ENCODE peak calls at places on chromosomes 7 and 10, in four cellular contexts. K is pancreas, C is tibial nerve, G is H9. B is an unnamed sample. For H3K4me1, the result is how much of the 10 kb centered on the place peaks cover.

GRCh38 chr7:48274662-48275061 is 103.4 kb downstream of the ABCA13 start:
- DNase-seq in C (no peak), K (no peak), G (no peak), B (no peak)

GRCh38 chr7:142110638-142111037 is 880 bp upstream of the MGAM2 start:
- DNase-seq in G (no peak), K (no peak), C (no peak), B (no peak)

GRCh38 chr7:130878785-130879184 is 144.8 kb upstream of the KLF14 start:
- DNase-seq in K (no peak), C (no peak), G (no peak), B (no peak)

GRCh38 chr7:54664235-54665228 is 94.5 kb downstream of the SEC61G start:
- DNase-seq in C (no peak), K (peak), G (peak), B (peak)

GRCh38 chr7:42219447-42219846 is 17.6 kb downstream of the GLI3 start:
- DNase-seq in K (no peak), G (no peak), C (peak), B (no peak)

GRCh38 chr10:28975891-28976471 is 298.7 kb downstream of the BAMBI start:
- DNase-seq in G (no peak), K (no peak), C (no peak), B (no peak)

GRCh38 chr7:89474456-89474855 is 678.9 kb upstream of the TEX47 start:
- DNase-seq in C (no peak), K (no peak), G (no peak), B (no peak)

GRCh38 chr10:28532223-28532508 is 752 bp upstream of the WAC start:
- DNase-seq in G (no peak), K (no peak), C (peak), B (no peak)

GRCh38 chr7:134695321-134695860 is 48.7 kb downstream of the BPGM start:
- DNase-seq in K (no peak), C (no peak), G (no peak), B (no peak)

GRCh38 chr10:115851689-115852088 is 421.3 kb downstream of the GFRA1 start:
- DNase-seq in G (no peak), C (no peak), K (no peak), B (no peak)

GRCh38 chr7:15989194-15989593 is 302.7 kb upstream of the MEOX2 start:
- DNase-seq in C (no peak), K (no peak), G (no peak), B (no peak)

GRCh38 chr10:94274142-94274787 is 88.5 kb downstream of the NOC3L start:
- DNase-seq in G (no peak), K (no peak), C (peak), B (peak)

GRCh38 chr7:109663806-109664205 is 1094.1 kb downstream of the DNAJB9 start:
- DNase-seq in G (no peak), C (no peak), K (no peak), B (no peak)

GRCh38 chr7:135846339-135846738 is 97.7 kb upstream of the FAM180A start:
- DNase-seq in G (no peak), C (no peak), K (no peak), B (no peak)
- TF ChIP-seq CTCF in G (no peak), C (no peak), K (no peak), B (no peak)

DNA sequence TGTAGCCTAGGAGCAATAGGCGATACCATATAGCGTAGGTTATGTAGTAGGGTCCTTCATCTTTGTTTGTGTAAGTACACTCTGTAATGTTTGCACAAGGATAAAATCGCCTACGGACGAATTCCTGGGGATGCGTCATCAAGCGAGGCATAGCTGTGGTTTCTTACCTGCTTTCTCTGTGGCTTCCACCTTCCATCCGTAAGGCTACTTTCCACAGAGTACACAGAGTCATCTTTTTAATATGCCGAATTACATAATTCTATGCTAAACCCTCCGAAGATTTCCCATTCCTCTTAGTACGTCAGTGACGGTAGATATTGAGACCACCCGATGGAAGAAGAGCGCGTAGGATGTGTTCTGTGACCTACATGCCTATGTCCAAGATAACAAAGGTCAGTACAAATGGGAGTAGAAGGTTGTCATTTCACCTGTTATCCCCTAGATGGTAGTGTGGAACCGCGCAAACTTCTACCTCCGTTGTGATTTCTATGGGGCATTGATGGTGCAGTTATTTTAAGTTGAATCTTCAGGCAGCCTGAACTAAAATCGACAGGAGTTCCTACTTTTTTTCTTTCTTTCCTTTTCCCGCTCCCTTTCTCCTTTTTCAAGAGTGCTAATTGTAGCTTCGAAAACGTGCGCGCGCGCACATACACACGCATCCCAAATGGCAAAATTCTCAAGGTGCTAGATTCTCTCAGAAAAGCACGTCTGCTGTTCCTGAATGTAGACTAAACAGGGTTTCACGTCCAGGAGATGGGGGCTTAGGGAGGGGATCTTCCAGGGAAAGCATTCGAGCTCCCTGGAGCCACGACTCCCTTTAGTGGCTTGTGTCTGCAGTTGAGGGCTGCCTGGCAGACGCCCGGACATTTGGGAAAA is 111.7 kb upstream of the MBL2 start:
- DNase-seq in G (peak), K (peak), C (peak), B (no peak)
- H3K4me1 ChIP-seq in G (under half), K (under half), C (under half), B (under half)

DNA sequence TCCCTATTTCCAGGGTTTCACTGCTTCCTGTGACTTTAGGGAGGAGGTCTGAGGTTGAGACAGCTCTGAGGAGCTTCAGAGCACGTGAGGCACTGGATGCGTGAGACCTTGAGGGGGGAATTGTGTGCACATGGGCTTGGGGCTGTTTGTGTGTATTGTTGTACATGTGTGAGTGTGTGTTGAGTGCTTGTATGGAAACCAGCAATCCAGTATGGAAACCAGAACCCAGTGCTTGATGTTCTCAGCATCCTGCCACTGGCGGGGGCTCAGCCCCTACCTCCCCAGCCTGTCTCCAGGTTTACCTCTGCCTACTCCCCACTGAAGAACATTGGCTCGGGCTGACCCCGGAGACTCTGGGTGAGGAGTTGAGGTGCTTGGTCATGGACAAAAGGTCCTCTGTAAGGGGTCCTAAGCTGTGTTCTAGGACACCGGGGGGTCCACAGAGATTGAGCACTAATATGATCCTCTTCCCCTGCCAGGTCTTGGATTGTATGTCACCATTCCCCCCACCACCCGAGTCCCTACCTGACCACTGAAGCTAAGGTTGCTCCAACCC is 20.8 kb downstream of the SFTPD start:
- DNase-seq in C (no peak), K (no peak), G (no peak), B (no peak)
- H3K27ac ChIP-seq in C (no peak), K (no peak), G (no peak), B (no peak)

GRCh38 chr7:136183981-136184380 is 206.8 kb upstream of the MTPN start:
- DNase-seq in G (no peak), C (no peak), K (no peak), B (no peak)
- TF ChIP-seq CTCF in G (peak), C (no peak), K (no peak), B (no peak)